ENCODE peak calls at places on chromosome 7, in nine cellular contexts. T is cardiac fibroblast, S is suprapubic skin, Z is ovary, D is heart left ventricle, E is stomach, M is progenitor cell of endocrine pancreas, N is psoas muscle, K is fibroblast of the aortic adventitia. P is an unnamed sample.

GRCh38 chr7:133051066-133051465 is 30.8 kb downstream of the CHCHD3 start:
- DNase-seq in T (peak; percentile 58), S (no peak), Z (peak; percentile 15), D (no peak), E (no peak), M (no peak), N (no peak), K (peak; percentile 73), P (no peak)

GRCh38 chr7:497346-497745 is 22.3 kb downstream of the PDGFA start:
- DNase-seq in T (no peak), S (peak; percentile 27), Z (no peak), D (no peak), E (no peak), M (no peak), N (peak; percentile 36), K (no peak), P (no peak)

GRCh38 chr7:1144269-1144771 is 15.7 kb downstream of the ZFAND2A start:
- DNase-seq in T (peak; percentile 39), S (no peak), Z (no peak), D (peak; percentile 68), E (peak; percentile 75), M (no peak), N (peak; percentile 50), K (peak; percentile 31), P (no peak)

GRCh38 chr7:111788426-111788825 is 226.1 kb upstream of the IMMP2L start:
- DNase-seq in T (peak; percentile 19), S (no peak), Z (no peak), D (no peak), E (no peak), M (no peak), N (no peak), K (peak; percentile 31), P (no peak)

GRCh38 chr7:19754521-19755116 is 18.8 kb downstream of the TMEM196 start:
- DNase-seq in T (peak; percentile 65), S (no peak), Z (no peak), D (no peak), E (no peak), M (no peak), N (no peak), K (peak; percentile 69), P (peak; percentile 7)

GRCh38 chr7:69436944-69437343 is 161.3 kb upstream of the AUTS2 start:
- DNase-seq in T (no peak), S (no peak), Z (no peak), D (no peak), E (no peak), M (no peak), N (no peak), K (no peak), P (no peak)

GRCh38 chr7:27727058-27727457 is 12.9 kb upstream of the TAX1BP1 start:
- DNase-seq in T (no peak), S (no peak), Z (no peak), D (no peak), E (no peak), M (no peak), N (no peak), K (no peak), P (no peak)

GRCh38 chr7:24025094-24025493 is 258.9 kb upstream of the NPY start:
- DNase-seq in T (no peak), S (no peak), Z (no peak), D (no peak), E (no peak), M (no peak), N (no peak), K (no peak), P (no peak)

GRCh38 chr7:43137811-43138210 is 25.4 kb downstream of the HECW1 start:
- DNase-seq in T (no peak), S (no peak), Z (no peak), D (no peak), E (no peak), M (no peak), N (no peak), K (no peak), P (no peak)

GRCh38 chr7:142606081-142606480 is 143.2 kb upstream of the PRSS1 start:
- DNase-seq in T (no peak), S (no peak), Z (no peak), D (no peak), E (no peak), M (no peak), N (no peak), K (no peak), P (no peak)

GRCh38 chr7:143015102-143015501 is 11.8 kb downstream of the OR9A2 start:
- DNase-seq in T (no peak), S (no peak), Z (no peak), D (no peak), E (no peak), M (no peak), N (no peak), K (no peak), P (no peak)

GRCh38 chr7:4665661-4666060 is 16.4 kb upstream of the FOXK1 start:
- DNase-seq in T (peak; percentile 90), S (no peak), Z (no peak), D (no peak), E (no peak), M (no peak), N (no peak), K (peak; percentile 98), P (no peak)

GRCh38 chr7:158054081-158054480 is 533.5 kb downstream of the PTPRN2 start:
- DNase-seq in T (no peak), S (no peak), Z (no peak), D (no peak), E (no peak), M (no peak), N (no peak), K (no peak), P (no peak)

GRCh38 chr7:98836811-98837631 is 32.8 kb downstream of the TMEM130 start:
- DNase-seq in T (peak; percentile 42), S (no peak), Z (no peak), D (no peak), E (peak; percentile 45), M (peak; percentile 49), N (no peak), K (peak; percentile 21), P (peak; percentile 61)

GRCh38 chr7:77409739-77410545 is 6.2 kb downstream of the GSAP start:
- DNase-seq in T (peak; percentile 81), S (no peak), Z (no peak), D (no peak), E (no peak), M (no peak), N (no peak), K (peak; percentile 78), P (no peak)
- TF ChIP-seq CTCF in T (no peak), S (no peak), Z (no peak), D (no peak), E (no peak), M (no peak), N (no peak), K (no peak), P (no peak)

DNA sequence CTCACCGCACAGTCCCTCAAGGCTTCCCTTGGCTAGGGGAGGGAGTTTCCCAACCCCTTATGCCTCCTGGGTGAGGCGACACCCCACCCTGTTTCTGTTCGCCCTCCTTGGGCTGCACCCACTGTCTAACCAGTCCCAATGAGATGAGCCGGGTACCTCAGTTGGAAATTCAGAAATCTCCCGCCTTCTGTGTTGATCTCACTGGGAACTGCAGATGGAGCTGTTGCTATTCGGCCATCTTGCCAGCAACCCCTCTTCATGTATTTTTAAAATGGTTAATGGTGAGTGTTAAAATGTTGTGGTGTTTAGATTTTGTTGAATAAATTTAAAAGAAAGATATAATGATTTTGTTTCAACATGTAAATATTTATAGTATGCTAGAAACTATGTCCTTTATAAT is 22.0 kb downstream of the UMAD1 start:
- DNase-seq in T (no peak), S (no peak), Z (no peak), D (no peak), E (no peak), M (no peak), N (no peak), K (peak; percentile 27), P (peak; percentile 33)
- TF ChIP-seq CTCF in T (peak; percentile 18), S (no peak), Z (no peak), D (peak; percentile 50), E (no peak), M (peak; percentile 43), N (peak; percentile 20), K (peak; percentile 26), P (peak; percentile 24)

DNA sequence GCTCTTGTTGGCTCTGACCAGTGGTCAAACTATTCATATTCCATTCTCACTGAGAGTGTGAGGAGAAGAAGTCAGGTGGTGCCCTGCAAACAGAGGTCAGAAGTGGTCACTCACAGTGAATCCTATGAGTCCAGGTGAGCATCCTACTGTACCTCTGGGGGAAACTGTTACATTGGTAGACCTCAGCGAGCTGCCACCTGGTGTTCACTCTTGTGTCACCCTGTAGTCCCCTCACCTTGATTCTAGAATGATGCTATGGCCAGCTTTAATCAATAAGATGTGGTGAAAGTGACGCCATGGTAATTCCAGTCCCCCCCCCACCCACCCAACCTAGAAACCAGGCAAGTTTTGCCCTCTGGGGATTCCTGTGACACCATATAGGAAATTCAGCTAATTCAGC is 1.2 kb upstream of the AMPH start:
- DNase-seq in T (no peak), S (no peak), Z (no peak), D (no peak), E (no peak), M (no peak), N (no peak), K (no peak), P (no peak)
- TF ChIP-seq CTCF in T (no peak), S (no peak), Z (no peak), D (no peak), E (no peak), M (no peak), N (no peak), K (no peak), P (no peak)

DNA sequence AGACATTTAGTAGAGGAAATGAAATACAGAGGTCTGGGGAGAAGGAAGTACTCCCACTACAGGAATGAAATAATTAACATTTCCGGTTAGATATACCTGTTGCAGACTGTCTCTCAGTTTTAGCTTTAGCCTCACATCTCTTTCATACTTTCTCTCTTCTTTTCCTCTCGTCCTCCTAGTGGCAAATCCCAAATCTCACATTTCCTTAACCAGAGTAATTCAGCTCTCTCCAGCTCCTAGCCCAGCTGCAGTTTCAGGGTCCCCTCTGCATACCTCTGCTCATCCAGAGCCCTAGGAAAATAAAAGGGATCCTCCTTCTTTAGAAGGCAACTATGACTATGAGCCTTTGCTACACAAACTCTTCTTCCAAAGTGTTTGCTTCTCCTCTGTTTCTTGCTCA is 643.2 kb downstream of the PHTF2 start:
- DNase-seq in T (no peak), S (no peak), Z (no peak), D (no peak), E (no peak), M (no peak), N (no peak), K (no peak), P (no peak)
- TF ChIP-seq CTCF in T (no peak), S (no peak), Z (no peak), D (no peak), E (no peak), M (no peak), N (no peak), K (no peak), P (no peak)

P was measured in endothelial cell.